ENCODE peak calls at places on chromosomes 12 and 14, in ten cellular contexts. A is epithelial cell of esophagus; J is fibroblast of the aortic adventitia; K is ELF-1; U is cardiac muscle cell; Z is smooth muscle cell of the brain vasculature; X is hepatocyte; G is stimulated activated CD8-positive, alpha-beta memory T cell treated with anti-CD3 and anti-CD28 coated beads, Interleukin-15, amount 100 ng/mL, for 1 hour; C is gastrocnemius medialis; R is naive thymus-derived CD8-positive, alpha-beta T cell. Y is an unnamed sample.

GRCh38 chr14:73058923-73059311 is 583 bp downstream of the RBM25 start:
- DNase-seq in G (no peak), X (peak; percentile 49), R (no peak), C (no peak), Z (no peak), K (peak; percentile 56), A (peak; percentile 32), J (no peak), U (peak; percentile 24), Y (peak; percentile 46)

GRCh38 chr12:15151141-15152091 is 69.8 kb downstream of the RERG start:
- DNase-seq in R (no peak), G (no peak), U (peak; percentile 54), X (peak; percentile 55), A (peak; percentile 49), K (no peak), J (peak; percentile 48), C (no peak), Z (no peak), Y (no peak)

GRCh38 chr14:22553445-22553844 is 35.6 kb downstream of the DAD1 start:
- DNase-seq in Z (no peak), J (no peak), U (no peak), K (no peak), A (no peak), G (no peak), X (no peak), C (no peak), R (no peak), Y (no peak)

GRCh38 chr12:69457433-69457832 is 12.8 kb upstream of the FRS2 start:
- DNase-seq in J (no peak), K (no peak), G (no peak), X (no peak), R (no peak), A (no peak), Z (no peak), C (no peak), U (no peak), Y (no peak)

GRCh38 chr12:6468283-6468575 is 2.2 kb downstream of the VAMP1 start:
- DNase-seq in K (no peak), A (peak; percentile 29), Z (no peak), X (no peak), C (no peak), R (no peak), U (no peak), G (no peak), J (peak; percentile 39), Y (no peak)

GRCh38 chr14:36773136-36773540 is 111.5 kb downstream of the PAX9 start:
- DNase-seq in J (no peak), K (no peak), G (no peak), R (no peak), C (no peak), X (peak; percentile 49), U (no peak), Z (no peak), A (peak; percentile 86), Y (peak; percentile 49)

GRCh38 chr14:20501346-20501745 is 4.0 kb upstream of the RNASE10 start:
- DNase-seq in U (no peak), Z (no peak), C (no peak), G (no peak), K (no peak), J (peak; percentile 61), A (peak; percentile 75), R (no peak), X (no peak), Y (no peak)

GRCh38 chr14:73888460-73888725 is 1.7 kb downstream of the ZNF410 start:
- DNase-seq in Z (no peak), A (peak; percentile 15), J (peak; percentile 43), X (no peak), C (no peak), K (no peak), G (no peak), R (no peak), U (peak; percentile 16), Y (no peak)

GRCh38 chr12:125351788-125352187 is 286.6 kb downstream of the AACS start:
- DNase-seq in R (no peak), G (no peak), C (no peak), U (no peak), Z (no peak), K (no peak), X (no peak), A (no peak), J (no peak), Y (no peak)

GRCh38 chr12:93786669-93787397 is 109.7 kb downstream of the CRADD start:
- DNase-seq in A (peak; percentile 58), Z (no peak), G (no peak), R (no peak), U (no peak), K (no peak), C (no peak), X (no peak), J (peak; percentile 74), Y (peak; percentile 20)

GRCh38 chr12:12899530-12900380 is 8.4 kb downstream of the GPRC5A start:
- DNase-seq in U (peak; percentile 95), C (peak; percentile 6), Z (peak; percentile 79), J (peak; percentile 96), X (peak; percentile 80), G (no peak), A (peak; percentile 87), K (no peak), R (no peak), Y (peak; percentile 78)

GRCh38 chr12:49519574-49519936 is 19.3 kb upstream of the KCNH3 start:
- DNase-seq in U (no peak), X (no peak), R (no peak), A (no peak), J (no peak), K (no peak), C (no peak), G (no peak), Z (no peak), Y (no peak)

GRCh38 chr12:86117711-86118110 is 138.5 kb downstream of the MGAT4C start:
- DNase-seq in J (peak; percentile 7), K (no peak), Z (no peak), G (no peak), A (peak; percentile 18), C (no peak), U (no peak), R (no peak), X (no peak), Y (no peak)

GRCh38 chr12:1980282-1980681 is 24.0 kb downstream of the DCP1B start:
- DNase-seq in C (no peak), A (no peak), K (no peak), J (no peak), U (no peak), X (no peak), Z (no peak), G (no peak), R (no peak), Y (no peak)

GRCh38 chr14:94355191-94355794 is 32.2 kb upstream of the SERPINA6 start:
- DNase-seq in X (peak; percentile 58), A (peak; percentile 77), U (peak; percentile 81), J (peak; percentile 72), Z (peak; percentile 62), C (no peak), K (peak; percentile 75), G (no peak), R (no peak), Y (no peak)

GRCh38 chr14:105092912-105093425 is 27.7 kb upstream of the GPR132 start:
- DNase-seq in G (no peak), C (no peak), A (peak; percentile 60), Z (no peak), R (peak; percentile 72), X (peak; percentile 90), J (peak; percentile 42), U (peak; percentile 75), K (peak; percentile 32), Y (peak; percentile 65)

GRCh38 chr14:90871605-90872233 is 55.5 kb upstream of the TTC7B start:
- DNase-seq in Z (no peak), K (no peak), G (no peak), X (no peak), U (peak; percentile 42), A (peak; percentile 87), R (no peak), J (peak; percentile 66), C (peak; percentile 21), Y (no peak)

GRCh38 chr12:112599871-112600270 is 181.1 kb downstream of the PTPN11 start:
- DNase-seq in A (peak; percentile 56), U (peak; percentile 63), G (no peak), C (no peak), X (peak; percentile 6), J (peak; percentile 39), K (no peak), Z (no peak), R (no peak), Y (no peak)

GRCh38 chr14:100536721-100537700 is 50.2 kb downstream of the BEGAIN start:
- DNase-seq in X (no peak), Z (no peak), C (peak; percentile 1), J (no peak), A (no peak), G (no peak), K (no peak), R (no peak), U (no peak), Y (no peak)

GRCh38 chr14:79480212-79480611 is 731.1 kb downstream of the DIO2 start:
- DNase-seq in A (no peak), J (no peak), K (no peak), U (no peak), R (no peak), C (no peak), X (no peak), Z (no peak), G (no peak), Y (no peak)

GRCh38 chr14:105205718-105206208 is 24.7 kb upstream of the NUDT14 start:
- DNase-seq in C (no peak), Z (no peak), K (no peak), U (no peak), A (no peak), X (no peak), J (no peak), R (no peak), G (no peak), Y (no peak)

GRCh38 chr14:33938131-33938949 is 12.5 kb downstream of the EGLN3 start:
- DNase-seq in J (no peak), K (peak; percentile 81), X (peak; percentile 62), A (peak; percentile 72), Z (no peak), U (peak; percentile 77), G (no peak), R (no peak), C (peak; percentile 40), Y (peak; percentile 59)

GRCh38 chr12:68888243-68888642 is 44.7 kb downstream of the CPM start:
- DNase-seq in Z (no peak), R (no peak), J (no peak), A (no peak), G (no peak), X (no peak), U (no peak), C (no peak), K (no peak), Y (peak; percentile 61)

GRCh38 chr12:18242380-18243089 is 18.8 kb upstream of the PIK3C2G start:
- DNase-seq in C (no peak), G (no peak), X (peak; percentile 56), A (no peak), J (no peak), U (no peak), R (no peak), K (no peak), Z (no peak), Y (no peak)